ENCODE peak calls at places on chromosome 12, in six cellular contexts. N is naive thymus-derived CD8-positive, alpha-beta T cell; R is NCI-H774; B is activated naive CD4-positive, alpha-beta T cell treated with anti-CD3 and anti-CD28 coated beads for 36 hours; K is NCI-H1092; U is keratinocyte. G is an unnamed sample.

GRCh38 chr12:26940820-26941219 is 2.5 kb downstream of the FGFR1OP2 start:
- DNase-seq in N (no peak), R (no peak), B (peak), K (no peak), U (no peak), G (peak)

GRCh38 chr12:76588881-76589565 is 29.5 kb upstream of the OSBPL8 start:
- DNase-seq in N (no peak), R (no peak), B (no peak), K (no peak), U (no peak), G (no peak)

GRCh38 chr12:42725839-42726238 is 136.3 kb upstream of the PRICKLE1 start:
- DNase-seq in N (no peak), R (no peak), B (no peak), K (no peak), U (no peak), G (no peak)

GRCh38 chr12:106753526-106753925 is 21.0 kb upstream of the RIC8B start:
- DNase-seq in N (no peak), R (peak), B (peak), K (no peak), U (no peak), G (peak)

GRCh38 chr12:89959188-89959587 is 250.6 kb upstream of the ATP2B1 start:
- DNase-seq in N (no peak), R (no peak), B (no peak), K (no peak), U (no peak), G (no peak)

GRCh38 chr12:1935700-1936378 is 17.4 kb upstream of the CACNA2D4 start:
- DNase-seq in N (no peak), R (no peak), B (no peak), K (no peak), U (no peak), G (no peak)

GRCh38 chr12:10042167-10042566 is 11.7 kb downstream of the CLEC9A start:
- DNase-seq in N (no peak), R (no peak), B (no peak), K (no peak), U (no peak), G (no peak)

GRCh38 chr12:53798575-53798974 is 46.8 kb upstream of the CISTR start:
- DNase-seq in N (no peak), R (no peak), B (no peak), K (no peak), U (no peak), G (no peak)

GRCh38 chr12:85835810-85836715 is at the start of gene RASSF9:
- DNase-seq in N (no peak), R (no peak), B (no peak), K (no peak), U (no peak), G (no peak)

GRCh38 chr12:113016796-113017195 is 38.5 kb downstream of the OAS2 start:
- DNase-seq in N (no peak), R (no peak), B (no peak), K (no peak), U (no peak), G (no peak)

GRCh38 chr12:132899033-132899432 is 11.6 kb upstream of the CHFR start:
- DNase-seq in N (no peak), R (no peak), B (no peak), K (no peak), U (no peak), G (no peak)

GRCh38 chr12:30533518-30533917 is 162.2 kb downstream of the IPO8 start:
- DNase-seq in N (no peak), R (no peak), B (no peak), K (no peak), U (no peak), G (no peak)

G was measured in effector CD4-positive, alpha-beta T cell.